ENCODE peak calls at places on chromosome 20, in seven cellular contexts. One of them, this sample, is unnamed.

GRCh38 chr20:16271450-16271849 is 301.8 kb downstream of the KIF16B start:
- DNase-seq in hepatocyte: no peak
- DNase-seq in AG09319: no peak
- DNase-seq in mucosa of descending colon: no peak
- DNase-seq in endothelial cell of umbilical vein: no peak
- DNase-seq in stimulated activated CD4-positive, alpha-beta T cell treated with anti-CD3 and anti-CD28 coated beads, Interleukin-4, amount 100 ng/mL, for 1 hour: no peak
- DNase-seq in HFF-Myc: no peak
- DNase-seq in this sample: no peak

GRCh38 chr20:51528263-51529026 is 14.1 kb downstream of the NFATC2 start:
- DNase-seq in mucosa of descending colon: no peak
- DNase-seq in hepatocyte: no peak
- DNase-seq in endothelial cell of umbilical vein: peak
- DNase-seq in stimulated activated CD4-positive, alpha-beta T cell treated with anti-CD3 and anti-CD28 coated beads, Interleukin-4, amount 100 ng/mL, for 1 hour: peak
- DNase-seq in AG09319: no peak
- DNase-seq in HFF-Myc: no peak
- DNase-seq in this sample: no peak

GRCh38 chr20:40945189-40945588 is 83.4 kb upstream of the TOP1 start:
- DNase-seq in hepatocyte: no peak
- DNase-seq in AG09319: no peak
- DNase-seq in mucosa of descending colon: no peak
- DNase-seq in stimulated activated CD4-positive, alpha-beta T cell treated with anti-CD3 and anti-CD28 coated beads, Interleukin-4, amount 100 ng/mL, for 1 hour: no peak
- DNase-seq in HFF-Myc: no peak
- DNase-seq in endothelial cell of umbilical vein: no peak
- DNase-seq in this sample: no peak

GRCh38 chr20:60078351-60079250 is 120.4 kb downstream of the CDH26 start:
- DNase-seq in AG09319: no peak
- DNase-seq in hepatocyte: no peak
- DNase-seq in stimulated activated CD4-positive, alpha-beta T cell treated with anti-CD3 and anti-CD28 coated beads, Interleukin-4, amount 100 ng/mL, for 1 hour: no peak
- DNase-seq in endothelial cell of umbilical vein: no peak
- DNase-seq in mucosa of descending colon: no peak
- DNase-seq in HFF-Myc: no peak
- DNase-seq in this sample: no peak

GRCh38 chr20:891121-892080 is 24.7 kb downstream of the ANGPT4 start:
- DNase-seq in HFF-Myc: no peak
- DNase-seq in hepatocyte: peak
- DNase-seq in stimulated activated CD4-positive, alpha-beta T cell treated with anti-CD3 and anti-CD28 coated beads, Interleukin-4, amount 100 ng/mL, for 1 hour: no peak
- DNase-seq in AG09319: no peak
- DNase-seq in endothelial cell of umbilical vein: no peak
- DNase-seq in mucosa of descending colon: no peak
- DNase-seq in this sample: no peak

GRCh38 chr20:62787866-62788265 is 8.4 kb upstream of the MRGBP start:
- DNase-seq in hepatocyte: no peak
- DNase-seq in stimulated activated CD4-positive, alpha-beta T cell treated with anti-CD3 and anti-CD28 coated beads, Interleukin-4, amount 100 ng/mL, for 1 hour: no peak
- DNase-seq in HFF-Myc: no peak
- DNase-seq in AG09319: no peak
- DNase-seq in mucosa of descending colon: no peak
- DNase-seq in endothelial cell of umbilical vein: no peak
- DNase-seq in this sample: peak

GRCh38 chr20:62350098-62350628 is 16.9 kb downstream of the LAMA5 start:
- DNase-seq in mucosa of descending colon: no peak
- DNase-seq in HFF-Myc: no peak
- DNase-seq in AG09319: no peak
- DNase-seq in stimulated activated CD4-positive, alpha-beta T cell treated with anti-CD3 and anti-CD28 coated beads, Interleukin-4, amount 100 ng/mL, for 1 hour: no peak
- DNase-seq in hepatocyte: peak
- DNase-seq in endothelial cell of umbilical vein: no peak
- DNase-seq in this sample: peak

GRCh38 chr20:4076033-4076432 is 60.7 kb upstream of the RNF24 start:
- DNase-seq in endothelial cell of umbilical vein: no peak
- DNase-seq in HFF-Myc: no peak
- DNase-seq in stimulated activated CD4-positive, alpha-beta T cell treated with anti-CD3 and anti-CD28 coated beads, Interleukin-4, amount 100 ng/mL, for 1 hour: no peak
- DNase-seq in mucosa of descending colon: no peak
- DNase-seq in hepatocyte: no peak
- DNase-seq in AG09319: no peak
- DNase-seq in this sample: no peak

GRCh38 chr20:63941282-63942060 is 14.7 kb downstream of the UCKL1 start:
- DNase-seq in endothelial cell of umbilical vein: no peak
- DNase-seq in AG09319: no peak
- DNase-seq in mucosa of descending colon: peak
- DNase-seq in stimulated activated CD4-positive, alpha-beta T cell treated with anti-CD3 and anti-CD28 coated beads, Interleukin-4, amount 100 ng/mL, for 1 hour: peak
- DNase-seq in HFF-Myc: no peak
- DNase-seq in hepatocyte: no peak
- DNase-seq in this sample: peak

GRCh38 chr20:22379472-22379871 is 204.9 kb downstream of the FOXA2 start:
- DNase-seq in hepatocyte: no peak
- DNase-seq in endothelial cell of umbilical vein: no peak
- DNase-seq in stimulated activated CD4-positive, alpha-beta T cell treated with anti-CD3 and anti-CD28 coated beads, Interleukin-4, amount 100 ng/mL, for 1 hour: no peak
- DNase-seq in HFF-Myc: no peak
- DNase-seq in AG09319: no peak
- DNase-seq in mucosa of descending colon: no peak
- DNase-seq in this sample: no peak

GRCh38 chr20:39611901-39612300 is 649.8 kb downstream of the DHX35 start:
- DNase-seq in stimulated activated CD4-positive, alpha-beta T cell treated with anti-CD3 and anti-CD28 coated beads, Interleukin-4, amount 100 ng/mL, for 1 hour: no peak
- DNase-seq in HFF-Myc: no peak
- DNase-seq in mucosa of descending colon: no peak
- DNase-seq in hepatocyte: no peak
- DNase-seq in endothelial cell of umbilical vein: no peak
- DNase-seq in AG09319: no peak
- DNase-seq in this sample: no peak

GRCh38 chr20:58048096-58048702 is 180.3 kb downstream of the ANKRD60 start:
- DNase-seq in endothelial cell of umbilical vein: peak
- DNase-seq in mucosa of descending colon: no peak
- DNase-seq in hepatocyte: peak
- DNase-seq in AG09319: no peak
- DNase-seq in HFF-Myc: peak
- DNase-seq in stimulated activated CD4-positive, alpha-beta T cell treated with anti-CD3 and anti-CD28 coated beads, Interleukin-4, amount 100 ng/mL, for 1 hour: no peak
- DNase-seq in this sample: peak

GRCh38 chr20:25486377-25486776 is 78.9 kb downstream of the GINS1 start:
- DNase-seq in AG09319: no peak
- DNase-seq in endothelial cell of umbilical vein: peak
- DNase-seq in HFF-Myc: peak
- DNase-seq in stimulated activated CD4-positive, alpha-beta T cell treated with anti-CD3 and anti-CD28 coated beads, Interleukin-4, amount 100 ng/mL, for 1 hour: no peak
- DNase-seq in mucosa of descending colon: no peak
- DNase-seq in hepatocyte: no peak
- DNase-seq in this sample: no peak

GRCh38 chr20:11235058-11235457 is 561.3 kb upstream of the JAG1 start:
- DNase-seq in HFF-Myc: peak
- DNase-seq in mucosa of descending colon: no peak
- DNase-seq in endothelial cell of umbilical vein: peak
- DNase-seq in stimulated activated CD4-positive, alpha-beta T cell treated with anti-CD3 and anti-CD28 coated beads, Interleukin-4, amount 100 ng/mL, for 1 hour: no peak
- DNase-seq in hepatocyte: no peak
- DNase-seq in AG09319: no peak
- DNase-seq in this sample: no peak

GRCh38 chr20:49913399-49914047 is 1.8 kb downstream of the SPATA2 start:
- DNase-seq in stimulated activated CD4-positive, alpha-beta T cell treated with anti-CD3 and anti-CD28 coated beads, Interleukin-4, amount 100 ng/mL, for 1 hour: no peak
- DNase-seq in hepatocyte: no peak
- DNase-seq in mucosa of descending colon: no peak
- DNase-seq in endothelial cell of umbilical vein: no peak
- DNase-seq in HFF-Myc: no peak
- DNase-seq in AG09319: no peak
- DNase-seq in this sample: no peak